ENCODE peak calls at places on chromosomes 5 and 9, in ten cellular contexts. T, Q, U, X, Z, A, I, V, R and J are unnamed samples.

GRCh38 chr5:34452170-34452828 is 203.8 kb upstream of the RAI14 start:
- DNase-seq in T (no peak), Q (peak), U (peak), X (peak), Z (peak), A (no peak), I (no peak), V (no peak), R (no peak), J (no peak)

GRCh38 chr5:171484460-171484899 is 65.0 kb downstream of the FGF18 start:
- DNase-seq in T (no peak), Q (no peak), U (no peak), X (peak), Z (peak), A (peak), I (peak), V (no peak), R (no peak), J (no peak)

GRCh38 chr5:57650360-57651069 is 167.9 kb upstream of the ACTBL2 start:
- DNase-seq in T (peak), Q (peak), U (peak), X (peak), Z (peak), A (no peak), I (peak), V (no peak), R (no peak), J (no peak)

GRCh38 chr5:178229861-178230260 is 2.7 kb downstream of the PHYKPL start:
- DNase-seq in T (no peak), Q (no peak), U (no peak), X (no peak), Z (no peak), A (no peak), I (no peak), V (peak), R (no peak), J (no peak)

GRCh38 chr5:946720-947625 is 54.3 kb downstream of the TRIP13 start:
- DNase-seq in T (no peak), Q (no peak), U (no peak), X (no peak), Z (no peak), A (no peak), I (no peak), V (no peak), R (peak), J (no peak)

GRCh38 chr9:112664541-112664940 is 53.4 kb downstream of the INIP start:
- DNase-seq in T (no peak), Q (no peak), U (no peak), X (no peak), Z (no peak), A (no peak), I (no peak), V (no peak), R (no peak), J (no peak)

GRCh38 chr5:171207256-171207866 is 101.7 kb upstream of the TLX3 start:
- DNase-seq in T (peak), Q (peak), U (peak), X (peak), Z (peak), A (no peak), I (no peak), V (no peak), R (no peak), J (peak)

GRCh38 chr5:53262348-53262970 is 152.9 kb upstream of the MOCS2 start:
- DNase-seq in T (no peak), Q (peak), U (peak), X (peak), Z (peak), A (no peak), I (no peak), V (no peak), R (no peak), J (peak)

GRCh38 chr5:143040622-143041021 is 270.4 kb downstream of the ARHGAP26 start:
- DNase-seq in T (no peak), Q (no peak), U (no peak), X (no peak), Z (no peak), A (no peak), I (no peak), V (no peak), R (no peak), J (no peak)

GRCh38 chr9:37422289-37423104 is at the start of gene GRHPR:
- DNase-seq in T (peak), Q (peak), U (peak), X (peak), Z (peak), A (peak), I (peak), V (peak), R (peak), J (no peak)

GRCh38 chr5:68460147-68460760 is 244.7 kb downstream of the PIK3R1 start:
- DNase-seq in T (no peak), Q (peak), U (peak), X (peak), Z (peak), A (peak), I (peak), V (no peak), R (no peak), J (peak)

GRCh38 chr5:10250804-10251276 is 760 bp downstream of the CCT5 start:
- DNase-seq in T (no peak), Q (peak), U (no peak), X (peak), Z (no peak), A (no peak), I (no peak), V (no peak), R (no peak), J (no peak)

GRCh38 chr5:156824800-156825199 is 25.3 kb upstream of the PPP1R2B start:
- DNase-seq in T (no peak), Q (no peak), U (peak), X (peak), Z (peak), A (no peak), I (no peak), V (no peak), R (no peak), J (peak)

GRCh38 chr5:99032234-99033013 is 103.6 kb upstream of the CHD1 start:
- DNase-seq in T (no peak), Q (peak), U (peak), X (peak), Z (peak), A (peak), I (peak), V (peak), R (no peak), J (peak)

GRCh38 chr5:31781772-31782171 is 142.8 kb downstream of the PDZD2 start:
- DNase-seq in T (no peak), Q (no peak), U (no peak), X (peak), Z (no peak), A (no peak), I (no peak), V (no peak), R (no peak), J (no peak)

GRCh38 chr9:114387678-114388431 is at the start of gene AKNA:
- DNase-seq in T (peak), Q (peak), U (peak), X (peak), Z (no peak), A (peak), I (peak), V (peak), R (peak), J (no peak)

GRCh38 chr9:100505564-100506159 is 32.7 kb downstream of the TMEFF1 start:
- DNase-seq in T (peak), Q (peak), U (peak), X (peak), Z (peak), A (peak), I (peak), V (peak), R (no peak), J (no peak)

GRCh38 chr5:5572983-5573797 is 150.7 kb downstream of the ICE1 start:
- DNase-seq in T (no peak), Q (no peak), U (no peak), X (no peak), Z (no peak), A (peak), I (no peak), V (peak), R (no peak), J (no peak)

GRCh38 chr9:114538241-114538640 is 33.0 kb upstream of the WHRN start:
- DNase-seq in T (no peak), Q (no peak), U (peak), X (peak), Z (peak), A (no peak), I (peak), V (no peak), R (no peak), J (no peak)

GRCh38 chr5:178551059-178551458 is 39.1 kb downstream of the COL23A1 start:
- DNase-seq in T (no peak), Q (peak), U (no peak), X (peak), Z (peak), A (no peak), I (no peak), V (no peak), R (no peak), J (peak)

GRCh38 chr5:119808474-119808873 is 179.1 kb downstream of the FAM170A start:
- DNase-seq in T (no peak), Q (no peak), U (no peak), X (no peak), Z (no peak), A (no peak), I (no peak), V (no peak), R (no peak), J (no peak)

DNA sequence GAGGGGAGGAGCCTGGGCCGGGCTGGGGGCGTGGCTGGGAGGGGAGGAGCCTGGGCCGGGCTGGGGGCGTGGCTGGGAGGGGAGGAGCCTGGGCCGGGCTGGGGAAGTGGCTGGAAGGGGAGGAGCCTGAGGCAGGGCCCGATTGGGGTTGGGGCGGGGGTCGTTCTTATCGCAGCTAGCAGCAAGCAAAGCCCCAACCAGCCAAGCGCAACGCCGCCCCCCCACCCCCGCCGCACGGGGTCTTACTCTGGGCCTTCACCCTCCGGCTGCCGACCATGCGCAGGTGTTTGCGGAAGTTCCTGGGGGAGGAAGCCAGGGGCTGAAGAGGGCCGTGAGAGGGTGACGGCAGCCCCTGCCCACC is 5.0 kb downstream of the NSMF start:
- DNase-seq in T (peak), Q (no peak), U (no peak), X (peak), Z (no peak), A (peak), I (peak), V (peak), R (no peak), J (no peak)
- H3K4me3 ChIP-seq in T (peak), Q (no peak), U (no peak), X (peak), Z (no peak), A (peak), I (peak), V (peak), R (peak), J (no peak)

GRCh38 chr9:21060919-21061561 is 16.7 kb downstream of the IFNB1 start:
- DNase-seq in T (no peak), Q (peak), U (peak), X (no peak), Z (no peak), A (no peak), I (peak), V (no peak), R (no peak), J (peak)
- TF ChIP-seq CTCF in T (no peak), Q (peak), U (no peak), X (no peak), Z (no peak), A (no peak), I (no peak), V (no peak), R (no peak), J (peak)

DNA sequence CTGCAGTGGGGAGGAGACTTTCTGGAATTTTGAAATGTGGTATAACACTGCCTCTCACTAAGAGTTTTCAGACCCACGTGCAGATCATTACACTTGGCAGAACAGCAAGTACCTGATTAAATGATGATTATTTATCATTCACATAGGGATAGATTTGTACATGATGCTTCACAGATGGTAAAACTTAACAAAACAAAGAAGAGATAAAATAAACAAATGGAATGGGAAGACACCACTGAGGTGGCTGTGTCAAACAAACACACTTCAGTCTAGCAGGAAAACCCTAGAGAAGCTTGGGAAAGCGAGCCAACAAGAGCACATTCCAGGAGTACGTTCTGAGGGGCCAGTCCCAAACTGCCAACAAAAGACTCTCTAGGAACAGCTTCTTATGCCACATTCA is 1.8 kb downstream of the MED27 start:
- DNase-seq in T (no peak), Q (no peak), U (no peak), X (no peak), Z (no peak), A (no peak), I (no peak), V (no peak), R (no peak), J (no peak)
- H3K4me3 ChIP-seq in T (no peak), Q (peak), U (no peak), X (peak), Z (no peak), A (no peak), I (peak), V (peak), R (peak), J (peak)

DNA sequence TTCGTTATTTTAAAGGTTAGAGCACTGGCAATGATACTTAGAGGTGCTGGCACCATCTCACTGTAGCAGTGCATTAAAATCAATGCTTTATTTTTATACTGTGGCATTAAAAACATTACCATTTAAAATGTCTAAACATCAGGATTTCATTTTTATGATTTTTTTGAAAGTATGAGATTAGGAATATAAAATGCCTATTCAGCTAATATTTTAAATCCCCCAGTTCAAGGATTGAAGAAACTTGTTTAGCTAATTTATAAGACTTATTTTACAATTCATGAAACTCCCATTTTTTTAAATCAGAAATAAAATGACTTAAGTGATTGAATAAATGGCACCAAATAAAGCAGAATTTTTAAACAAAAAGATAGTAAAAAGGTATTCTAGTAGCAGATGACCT is 625.6 kb downstream of the RAB3C start:
- DNase-seq in T (no peak), Q (no peak), U (no peak), X (no peak), Z (no peak), A (no peak), I (no peak), V (no peak), R (no peak), J (no peak)
- TF ChIP-seq CTCF in T (no peak), Q (no peak), U (no peak), X (no peak), Z (no peak), A (no peak), I (no peak), V (no peak), R (no peak), J (no peak)

DNA sequence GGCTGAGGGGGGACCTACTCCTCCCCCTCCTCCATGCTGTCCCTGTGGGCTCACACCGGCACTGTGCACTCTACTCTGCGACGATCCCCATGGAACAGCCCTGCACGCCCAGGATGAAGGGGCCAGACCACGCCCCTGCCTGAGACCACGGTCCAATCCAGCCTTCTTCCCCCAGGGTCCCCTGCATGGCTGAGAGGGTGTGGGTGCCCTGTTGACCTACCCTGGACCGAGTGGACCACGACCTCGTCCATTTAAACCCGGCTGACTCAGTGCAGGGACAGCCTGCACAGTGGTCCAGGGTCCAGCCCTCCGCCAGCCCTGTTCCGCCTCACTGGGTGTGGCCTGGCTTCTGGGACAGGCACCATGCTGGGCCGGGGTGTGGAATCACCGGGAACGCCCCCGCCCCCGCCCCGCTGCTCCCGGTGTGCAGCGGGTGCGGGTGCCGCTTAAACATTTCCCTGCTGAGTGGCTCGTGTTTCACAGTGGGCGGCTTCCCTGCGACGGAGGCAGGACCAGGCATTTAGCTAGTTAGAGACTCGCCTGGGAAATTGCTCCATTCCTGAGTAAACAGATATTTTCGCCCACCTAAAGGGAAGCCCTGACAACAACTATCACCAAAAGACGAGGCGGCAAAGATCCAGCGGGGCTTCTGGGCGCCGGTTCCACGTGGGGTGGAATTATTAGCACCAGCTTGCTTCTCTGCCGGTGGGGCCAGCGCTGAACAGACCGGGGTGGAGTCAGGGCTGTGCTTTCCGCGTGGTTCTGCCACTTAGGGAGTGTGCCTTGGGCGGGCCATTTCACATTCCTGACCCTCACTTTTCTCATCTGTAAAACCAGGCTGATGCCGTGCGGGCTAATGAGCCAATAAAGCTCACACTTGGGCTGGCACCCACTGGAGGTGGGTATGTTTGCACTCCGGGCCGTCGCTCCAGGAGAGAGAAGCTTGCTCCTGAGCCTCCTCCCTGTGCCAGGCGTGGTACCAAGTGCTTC is 22.6 kb downstream of the DBH start:
- DNase-seq in T (no peak), Q (peak), U (peak), X (peak), Z (peak), A (peak), I (peak), V (peak), R (no peak), J (no peak)
- H3K4me3 ChIP-seq in T (no peak), Q (no peak), U (no peak), X (no peak), Z (peak), A (no peak), I (peak), V (peak), R (peak), J (peak)